ENCODE peak calls at places on chromosomes 1 and 21, in four cellular contexts. V, Y, I and Q are unnamed samples.

GRCh38 chr1:27609618-27610240 is 5.8 kb upstream of the AHDC1 start:
- DNase-seq in V (no peak), Y (no peak), I (no peak), Q (no peak)

GRCh38 chr1:231161711-231162299 is at the start of gene TRIM67:
- DNase-seq in V (no peak), Y (no peak), I (peak; percentile 35), Q (peak; percentile 60)

GRCh38 chr1:203031467-203031866 is 5.2 kb downstream of the PPFIA4 start:
- DNase-seq in V (no peak), Y (no peak), I (no peak), Q (no peak)

GRCh38 chr1:213050745-213051126 is 305 bp upstream of the RPS6KC1 start:
- DNase-seq in V (no peak), Y (no peak), I (no peak), Q (no peak)

GRCh38 chr1:208988811-208989222 is 594.7 kb upstream of the CAMK1G start:
- DNase-seq in V (no peak), Y (no peak), I (peak; percentile 79), Q (peak; percentile 15)

GRCh38 chr1:246317723-246318359 is 189.2 kb downstream of the SMYD3 start:
- DNase-seq in V (no peak), Y (no peak), I (peak; percentile 71), Q (no peak)

GRCh38 chr1:108327534-108328462 is 83.9 kb upstream of the NBPF4 start:
- DNase-seq in V (no peak), Y (peak; percentile 36), I (no peak), Q (no peak)

GRCh38 chr1:212030936-212031528 is 4.3 kb downstream of the INTS7 start:
- DNase-seq in V (no peak), Y (no peak), I (peak; percentile 77), Q (peak; percentile 39)

GRCh38 chr1:182069028-182069466 is 7.5 kb upstream of the ZNF648 start:
- DNase-seq in V (peak; percentile 64), Y (peak; percentile 75), I (peak; percentile 3), Q (peak; percentile 78)

GRCh38 chr1:212561501-212561931 is 47.0 kb upstream of the ATF3 start:
- DNase-seq in V (no peak), Y (no peak), I (peak; percentile 79), Q (peak; percentile 78)

GRCh38 chr1:44819257-44819593 is 10.9 kb downstream of the BTBD19 start:
- DNase-seq in V (no peak), Y (no peak), I (peak; percentile 98), Q (no peak)

GRCh38 chr1:59238993-59239392 is 57.9 kb upstream of the FGGY start:
- DNase-seq in V (no peak), Y (no peak), I (no peak), Q (no peak)

GRCh38 chr1:29471487-29472313 is 235.4 kb downstream of the PTPRU start:
- DNase-seq in V (no peak), Y (no peak), I (no peak), Q (no peak)

GRCh38 chr1:225847610-225848009 is 34.6 kb downstream of the TMEM63A start:
- DNase-seq in V (no peak), Y (no peak), I (no peak), Q (no peak)

GRCh38 chr1:176450526-176450925 is 12.4 kb upstream of the PAPPA2 start:
- DNase-seq in V (no peak), Y (no peak), I (peak; percentile 37), Q (peak; percentile 96)

GRCh38 chr1:204532832-204533231 is 16.6 kb downstream of the MDM4 start:
- DNase-seq in V (no peak), Y (no peak), I (no peak), Q (no peak)

GRCh38 chr1:103108525-103109150 is 316 bp upstream of the COL11A1 start:
- DNase-seq in V (peak; percentile 91), Y (peak; percentile 68), I (peak; percentile 40), Q (peak; percentile 4)

GRCh38 chr1:156623946-156624813 is 5.0 kb downstream of the HAPLN2 start:
- DNase-seq in V (peak; percentile 65), Y (no peak), I (peak; percentile 64), Q (peak; percentile 53)

GRCh38 chr1:71593523-71593922 is 512.7 kb upstream of the ZRANB2 start:
- DNase-seq in V (no peak), Y (no peak), I (no peak), Q (no peak)

GRCh38 chr1:19640363-19641316 is 3.5 kb upstream of the NBL1 start:
- DNase-seq in V (peak; percentile 60), Y (no peak), I (no peak), Q (no peak)

GRCh38 chr1:29124366-29125236 is 898 bp upstream of the TMEM200B start:
- DNase-seq in V (peak; percentile 74), Y (peak; percentile 66), I (peak; percentile 85), Q (peak; percentile 81)

GRCh38 chr1:43836267-43836951 is 97.2 kb upstream of the ARTN start:
- DNase-seq in V (no peak), Y (no peak), I (no peak), Q (no peak)

GRCh38 chr1:201539561-201540404 is 856 bp downstream of the NAV1 start:
- DNase-seq in V (no peak), Y (no peak), I (peak; percentile 84), Q (peak; percentile 77)

GRCh38 chr1:218342091-218342490 is 3.0 kb upstream of the TGFB2 start:
- DNase-seq in V (no peak), Y (no peak), I (no peak), Q (no peak)

GRCh38 chr21:35231115-35231514 is 182.0 kb upstream of the RUNX1 start:
- DNase-seq in V (no peak), Y (no peak), I (no peak), Q (peak; percentile 31)

GRCh38 chr1:63611231-63611630 is 18.0 kb downstream of the PGM1 start:
- DNase-seq in V (peak; percentile 29), Y (no peak), I (peak; percentile 65), Q (peak; percentile 69)

GRCh38 chr1:53348491-53349368 is 20.9 kb upstream of the LRP8 start:
- DNase-seq in V (no peak), Y (no peak), I (no peak), Q (no peak)

GRCh38 chr21:27173052-27173451 is 206.2 kb upstream of the ADAMTS5 start:
- DNase-seq in V (no peak), Y (no peak), I (no peak), Q (no peak)

GRCh38 chr21:39630827-39631226 is 18.1 kb downstream of the B3GALT5 start:
- DNase-seq in V (no peak), Y (no peak), I (no peak), Q (no peak)

GRCh38 chr1:174949061-174949460 is 50.7 kb upstream of the CACYBP start:
- DNase-seq in V (no peak), Y (no peak), I (no peak), Q (no peak)

GRCh38 chr1:156114919-156115513 is 505 bp downstream of the LMNA start:
- DNase-seq in V (no peak), Y (no peak), I (no peak), Q (peak; percentile 34)

GRCh38 chr21:33975548-33976081 is 60.0 kb upstream of the ATP5PO start:
- DNase-seq in V (no peak), Y (no peak), I (peak; percentile 79), Q (peak; percentile 9)

GRCh38 chr1:226985839-226986463 is 45.9 kb downstream of the COQ8A start:
- DNase-seq in V (no peak), Y (no peak), I (no peak), Q (no peak)

GRCh38 chr1:224730950-224731349 is 114.8 kb downstream of the CNIH3 start:
- DNase-seq in V (no peak), Y (no peak), I (peak; percentile 41), Q (no peak)

GRCh38 chr1:207240325-207241095 is 81.0 kb upstream of the CD55 start:
- DNase-seq in V (no peak), Y (no peak), I (no peak), Q (peak; percentile 96)

GRCh38 chr1:93576346-93576745 is 105.3 kb downstream of the BCAR3 start:
- DNase-seq in V (no peak), Y (no peak), I (no peak), Q (no peak)

GRCh38 chr1:247008406-247008799 is 546 bp upstream of the ZNF695 start:
- DNase-seq in V (no peak), Y (no peak), I (no peak), Q (no peak)

DNA sequence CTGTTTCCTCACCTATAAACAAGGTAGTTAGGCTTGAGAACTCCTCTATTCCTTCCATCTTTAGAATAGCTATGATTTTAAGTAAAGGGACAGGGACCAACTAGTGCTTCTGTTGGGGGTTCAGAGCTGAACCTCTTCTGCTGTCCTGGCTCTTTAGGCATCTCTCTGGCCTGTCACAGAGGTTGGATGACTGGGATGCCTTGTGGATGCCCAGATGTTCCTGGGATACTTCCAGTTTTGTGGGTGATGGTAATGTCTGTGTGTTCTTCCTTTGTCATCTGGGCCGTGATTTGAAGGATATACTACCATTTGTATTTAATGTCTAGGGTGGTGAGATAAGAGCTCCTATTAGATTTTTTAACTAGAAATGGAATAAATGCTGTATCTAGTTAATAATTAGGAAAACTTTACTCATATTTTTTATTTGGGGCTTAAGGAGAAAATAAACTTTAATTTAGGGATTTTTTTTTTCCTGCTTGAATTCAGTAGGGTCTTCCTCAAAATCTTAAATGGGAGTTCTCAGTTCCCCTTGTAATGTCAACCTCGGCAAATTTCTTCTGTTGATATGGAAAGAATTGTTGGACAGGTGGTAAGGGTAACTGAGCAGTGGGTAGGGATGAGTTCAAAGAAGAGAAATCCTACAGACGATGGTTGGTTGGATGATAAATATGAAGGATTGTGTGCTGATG is 47.2 kb downstream of the LAMC1 start:
- DNase-seq in V (no peak), Y (no peak), I (no peak), Q (no peak)
- H3K4me3 ChIP-seq in V (no peak overlapping the region), Y (no peak overlapping the region), I (no peak overlapping the region), Q (no peak overlapping the region)

GRCh38 chr1:23168462-23169218 is at the start of gene LUZP1:
- DNase-seq in V (peak; percentile 92), Y (peak; percentile 73), I (peak; percentile 89), Q (peak; percentile 92)
- H2BK12ac ChIP-seq in V (peak within 1 kb of the TSS; percentile 1), Y (peak within 1 kb of the TSS; percentile 39), I (peak within 1 kb of the TSS; percentile 46), Q (peak within 1 kb of the TSS; percentile 59)

GRCh38 chr1:25922064-25922632 is 15.9 kb upstream of the STMN1 start:
- DNase-seq in V (no peak), Y (no peak), I (no peak), Q (no peak)

GRCh38 chr1:25918615-25919014 is 12.4 kb upstream of the STMN1 start:
- DNase-seq in V (no peak), Y (no peak), I (no peak), Q (no peak)

GRCh38 chr1:25926731-25927496 is 20.7 kb upstream of the STMN1 start:
- DNase-seq in V (no peak), Y (no peak), I (no peak), Q (no peak)

GRCh38 chr1:25924454-25924853 is 18.2 kb upstream of the STMN1 start:
- DNase-seq in V (no peak), Y (no peak), I (no peak), Q (no peak)

GRCh38 chr1:25922633-25923567 is 16.7 kb upstream of the STMN1 start:
- DNase-seq in V (peak; percentile 45), Y (no peak), I (peak; percentile 33), Q (peak; percentile 52)
- H3K4me3 ChIP-seq in V (peak overlapping the region; percentile 79), Y (peak overlapping the region; percentile 69), I (peak overlapping the region; percentile 58), Q (peak overlapping the region; percentile 74)

GRCh38 chr1:81899214-81899613 is 98.5 kb downstream of the ADGRL2 start:
- DNase-seq in V (no peak), Y (no peak), I (no peak), Q (no peak)

GRCh38 chr1:81889166-81889565 is 88.4 kb downstream of the ADGRL2 start:
- DNase-seq in V (no peak), Y (no peak), I (no peak), Q (no peak)

DNA sequence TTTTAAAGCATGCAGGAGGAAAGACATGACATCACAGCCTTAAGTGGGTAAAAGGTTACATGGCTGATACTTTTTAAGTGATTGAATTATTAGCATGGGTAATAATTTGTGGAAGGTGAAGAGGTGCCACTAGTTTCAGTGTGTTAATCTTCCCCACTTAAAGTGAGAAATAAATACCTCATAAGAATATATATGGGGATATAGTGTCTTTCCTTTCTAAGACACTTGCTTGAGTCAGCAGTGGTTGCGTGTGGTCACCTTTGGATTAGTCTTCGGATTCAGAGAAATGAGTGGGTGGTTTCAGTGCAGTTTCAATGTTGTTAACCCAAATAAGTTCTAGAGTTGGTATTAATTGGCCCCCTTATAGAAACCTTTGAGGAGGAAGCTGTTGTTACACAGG is 94.1 kb downstream of the ADGRL2 start:
- DNase-seq in V (no peak), Y (no peak), I (peak; percentile 21), Q (no peak)
- H2BK12ac ChIP-seq in V (no peak overlapping the region), Y (no peak overlapping the region), I (no peak overlapping the region), Q (no peak overlapping the region)